ENCODE peak calls at places on chromosome 19, in eight cellular contexts. One of them, this sample, is unnamed. For H3K9me2, the result is how much of the 10 kb centered on the place peaks cover.

GRCh38 chr19:14830702-14831101 is 4.3 kb downstream of the OR7A5 start:
- DNase-seq in HCT116: no peak
- DNase-seq in PC-3: no peak
- DNase-seq in SK-N-SH: no peak
- DNase-seq in GM23338: no peak
- DNase-seq in GM23248: no peak
- DNase-seq in hepatocyte: no peak
- DNase-seq in OCI-LY7: no peak
- DNase-seq in this sample: no peak

GRCh38 chr19:43781630-43782310 is 997 bp upstream of the KCNN4 start:
- DNase-seq in PC-3: peak
- DNase-seq in GM23248: no peak
- DNase-seq in HCT116: no peak
- DNase-seq in hepatocyte: no peak
- DNase-seq in OCI-LY7: peak
- DNase-seq in GM23338: no peak
- DNase-seq in SK-N-SH: no peak
- DNase-seq in this sample: no peak

GRCh38 chr19:53518716-53519115 is 19.2 kb upstream of the ZNF331 start:
- DNase-seq in HCT116: no peak
- DNase-seq in OCI-LY7: no peak
- DNase-seq in GM23338: no peak
- DNase-seq in GM23248: no peak
- DNase-seq in PC-3: no peak
- DNase-seq in hepatocyte: no peak
- DNase-seq in SK-N-SH: no peak
- DNase-seq in this sample: no peak

GRCh38 chr19:35553385-35554000 is 8.1 kb downstream of the TMEM147 start:
- DNase-seq in GM23338: no peak
- DNase-seq in PC-3: no peak
- DNase-seq in hepatocyte: no peak
- DNase-seq in OCI-LY7: no peak
- DNase-seq in HCT116: no peak
- DNase-seq in GM23248: no peak
- DNase-seq in SK-N-SH: no peak
- DNase-seq in this sample: no peak

GRCh38 chr19:47124937-47125668 is 5.5 kb upstream of the SAE1 start:
- DNase-seq in GM23338: peak
- DNase-seq in hepatocyte: peak
- DNase-seq in SK-N-SH: peak
- DNase-seq in OCI-LY7: peak
- DNase-seq in PC-3: peak
- DNase-seq in GM23248: peak
- DNase-seq in HCT116: peak
- DNase-seq in this sample: peak

GRCh38 chr19:40231544-40232424 is 5.3 kb upstream of the CCNP start:
- DNase-seq in SK-N-SH: no peak
- DNase-seq in GM23248: no peak
- DNase-seq in HCT116: no peak
- DNase-seq in hepatocyte: peak
- DNase-seq in OCI-LY7: no peak
- DNase-seq in PC-3: no peak
- DNase-seq in GM23338: peak
- DNase-seq in this sample: no peak

GRCh38 chr19:43784251-43784980 is 3.6 kb upstream of the KCNN4 start:
- DNase-seq in PC-3: peak
- DNase-seq in GM23338: no peak
- DNase-seq in GM23248: peak
- DNase-seq in SK-N-SH: no peak
- DNase-seq in HCT116: peak
- DNase-seq in hepatocyte: peak
- DNase-seq in OCI-LY7: peak
- DNase-seq in this sample: peak

GRCh38 chr19:40348125-40348913 is at the start of the genes C19orf47 and PLD3:
- DNase-seq in GM23338: peak
- DNase-seq in GM23248: peak
- DNase-seq in SK-N-SH: peak
- DNase-seq in HCT116: peak
- DNase-seq in OCI-LY7: peak
- DNase-seq in PC-3: peak
- DNase-seq in hepatocyte: peak
- DNase-seq in this sample: peak

GRCh38 chr19:12794196-12794921 is 3.1 kb downstream of the JUNB start:
- DNase-seq in HCT116: no peak
- DNase-seq in GM23248: peak
- DNase-seq in hepatocyte: no peak
- DNase-seq in SK-N-SH: no peak
- DNase-seq in PC-3: peak
- DNase-seq in GM23338: no peak
- DNase-seq in OCI-LY7: no peak
- DNase-seq in this sample: no peak

GRCh38 chr19:8306235-8307054 is 1.7 kb downstream of the CD320 start:
- DNase-seq in hepatocyte: no peak
- DNase-seq in OCI-LY7: no peak
- DNase-seq in HCT116: no peak
- DNase-seq in PC-3: no peak
- DNase-seq in SK-N-SH: no peak
- DNase-seq in GM23338: no peak
- DNase-seq in GM23248: no peak
- DNase-seq in this sample: peak
- H3K27ac ChIP-seq in hepatocyte: no peak
- H3K27ac ChIP-seq in OCI-LY7: no peak
- H3K27ac ChIP-seq in HCT116: peak
- H3K27ac ChIP-seq in PC-3: no peak
- H3K27ac ChIP-seq in SK-N-SH: no peak
- H3K27ac ChIP-seq in GM23338: no peak
- H3K27ac ChIP-seq in GM23248: no peak
- H3K27ac ChIP-seq in this sample: no peak

GRCh38 chr19:57563547-57563946 is 3.9 kb upstream of the ZNF550 start:
- DNase-seq in PC-3: no peak
- DNase-seq in GM23248: no peak
- DNase-seq in hepatocyte: no peak
- DNase-seq in GM23338: no peak
- DNase-seq in HCT116: no peak
- DNase-seq in OCI-LY7: no peak
- DNase-seq in SK-N-SH: no peak
- DNase-seq in this sample: no peak
- H3K9me2 ChIP-seq in PC-3: under half
- H3K9me2 ChIP-seq in GM23248: under half
- H3K9me2 ChIP-seq in hepatocyte: under half
- H3K9me2 ChIP-seq in GM23338: under half
- H3K9me2 ChIP-seq in HCT116: under half
- H3K9me2 ChIP-seq in OCI-LY7: under half
- H3K9me2 ChIP-seq in SK-N-SH: under half
- H3K9me2 ChIP-seq in this sample: under half

GRCh38 chr19:19192910-19193423 is 909 bp downstream of the RFXANK start:
- DNase-seq in OCI-LY7: peak
- DNase-seq in hepatocyte: no peak
- DNase-seq in GM23248: peak
- DNase-seq in HCT116: no peak
- DNase-seq in SK-N-SH: no peak
- DNase-seq in GM23338: no peak
- DNase-seq in PC-3: no peak
- DNase-seq in this sample: no peak
- H2AFZ ChIP-seq in OCI-LY7: peak
- H2AFZ ChIP-seq in hepatocyte: peak
- H2AFZ ChIP-seq in GM23248: peak
- H2AFZ ChIP-seq in HCT116: peak
- H2AFZ ChIP-seq in SK-N-SH: peak
- H2AFZ ChIP-seq in GM23338: peak
- H2AFZ ChIP-seq in PC-3: peak
- H2AFZ ChIP-seq in this sample: peak

GRCh38 chr19:41552558-41552957 is 23.4 kb upstream of the CEACAM21 start:
- DNase-seq in HCT116: no peak
- DNase-seq in PC-3: no peak
- DNase-seq in GM23338: no peak
- DNase-seq in GM23248: no peak
- DNase-seq in hepatocyte: no peak
- DNase-seq in OCI-LY7: peak
- DNase-seq in SK-N-SH: no peak
- DNase-seq in this sample: no peak

GRCh38 chr19:41553804-41554203 is 22.2 kb upstream of the CEACAM21 start:
- DNase-seq in GM23248: no peak
- DNase-seq in PC-3: no peak
- DNase-seq in SK-N-SH: no peak
- DNase-seq in GM23338: no peak
- DNase-seq in HCT116: no peak
- DNase-seq in hepatocyte: no peak
- DNase-seq in OCI-LY7: peak
- DNase-seq in this sample: no peak

GRCh38 chr19:41551711-41552110 is 24.3 kb upstream of the CEACAM21 start:
- DNase-seq in GM23248: no peak
- DNase-seq in GM23338: no peak
- DNase-seq in PC-3: no peak
- DNase-seq in hepatocyte: no peak
- DNase-seq in HCT116: no peak
- DNase-seq in OCI-LY7: peak
- DNase-seq in SK-N-SH: no peak
- DNase-seq in this sample: no peak

GRCh38 chr19:41554902-41555301 is 21.1 kb upstream of the CEACAM21 start:
- DNase-seq in OCI-LY7: no peak
- DNase-seq in PC-3: no peak
- DNase-seq in hepatocyte: no peak
- DNase-seq in GM23338: no peak
- DNase-seq in GM23248: no peak
- DNase-seq in HCT116: no peak
- DNase-seq in SK-N-SH: no peak
- DNase-seq in this sample: no peak

GRCh38 chr19:41555752-41556151 is 20.2 kb upstream of the CEACAM21 start:
- DNase-seq in hepatocyte: no peak
- DNase-seq in HCT116: no peak
- DNase-seq in GM23338: no peak
- DNase-seq in PC-3: no peak
- DNase-seq in GM23248: no peak
- DNase-seq in OCI-LY7: no peak
- DNase-seq in SK-N-SH: no peak
- DNase-seq in this sample: no peak
- H3K27ac ChIP-seq in hepatocyte: no peak
- H3K27ac ChIP-seq in HCT116: no peak
- H3K27ac ChIP-seq in GM23338: no peak
- H3K27ac ChIP-seq in PC-3: no peak
- H3K27ac ChIP-seq in GM23248: no peak
- H3K27ac ChIP-seq in OCI-LY7: peak
- H3K27ac ChIP-seq in SK-N-SH: no peak
- H3K27ac ChIP-seq in this sample: no peak

DNA sequence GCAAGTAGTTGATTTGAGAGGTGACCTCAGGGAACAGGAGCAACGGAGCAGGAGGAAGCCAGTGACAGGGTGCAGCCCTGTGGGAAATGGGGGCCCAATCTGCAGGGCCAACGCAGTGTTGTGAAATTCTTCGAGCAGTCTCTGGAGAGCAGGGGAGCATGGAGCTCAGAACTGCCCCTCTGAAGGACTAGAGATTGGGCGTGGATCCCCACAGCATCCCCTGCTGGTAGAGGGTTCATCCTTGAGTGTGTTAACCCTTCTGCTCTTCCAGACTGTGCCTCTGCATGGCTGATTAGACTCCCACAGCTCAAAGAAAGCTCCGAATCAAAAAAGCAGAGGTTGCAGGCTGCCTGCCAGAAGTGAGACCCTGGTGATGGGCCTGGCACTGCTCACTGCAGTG is 77.9 kb upstream of the UQCRFS1 start:
- DNase-seq in GM23338: peak
- DNase-seq in OCI-LY7: no peak
- DNase-seq in hepatocyte: no peak
- DNase-seq in HCT116: no peak
- DNase-seq in GM23248: no peak
- DNase-seq in PC-3: no peak
- DNase-seq in SK-N-SH: no peak
- DNase-seq in this sample: no peak
- H3K9me2 ChIP-seq in GM23338: under half
- H3K9me2 ChIP-seq in OCI-LY7: under half
- H3K9me2 ChIP-seq in hepatocyte: under half
- H3K9me2 ChIP-seq in HCT116: under half
- H3K9me2 ChIP-seq in GM23248: under half
- H3K9me2 ChIP-seq in PC-3: under half
- H3K9me2 ChIP-seq in SK-N-SH: under half
- H3K9me2 ChIP-seq in this sample: under half

GRCh38 chr19:18174983-18175382 is 1.4 kb downstream of the IFI30 start:
- DNase-seq in OCI-LY7: no peak
- DNase-seq in GM23338: no peak
- DNase-seq in GM23248: no peak
- DNase-seq in SK-N-SH: no peak
- DNase-seq in hepatocyte: no peak
- DNase-seq in PC-3: no peak
- DNase-seq in HCT116: no peak
- DNase-seq in this sample: no peak
- H2AFZ ChIP-seq in OCI-LY7: no peak
- H2AFZ ChIP-seq in GM23338: no peak
- H2AFZ ChIP-seq in GM23248: no peak
- H2AFZ ChIP-seq in SK-N-SH: no peak
- H2AFZ ChIP-seq in hepatocyte: no peak
- H2AFZ ChIP-seq in PC-3: no peak
- H2AFZ ChIP-seq in HCT116: no peak
- H2AFZ ChIP-seq in this sample: peak

GRCh38 chr19:49699364-49699763 is 8.4 kb downstream of the CPT1C start:
- DNase-seq in HCT116: no peak
- DNase-seq in OCI-LY7: no peak
- DNase-seq in GM23338: no peak
- DNase-seq in hepatocyte: no peak
- DNase-seq in SK-N-SH: no peak
- DNase-seq in GM23248: no peak
- DNase-seq in PC-3: no peak
- DNase-seq in this sample: no peak

GRCh38 chr19:49700563-49700962 is 9.6 kb downstream of the CPT1C start:
- DNase-seq in OCI-LY7: no peak
- DNase-seq in GM23248: no peak
- DNase-seq in SK-N-SH: no peak
- DNase-seq in PC-3: no peak
- DNase-seq in HCT116: no peak
- DNase-seq in GM23338: no peak
- DNase-seq in hepatocyte: no peak
- DNase-seq in this sample: no peak

GRCh38 chr19:49696865-49697264 is 5.9 kb downstream of the CPT1C start:
- DNase-seq in HCT116: no peak
- DNase-seq in hepatocyte: no peak
- DNase-seq in GM23248: no peak
- DNase-seq in PC-3: no peak
- DNase-seq in OCI-LY7: no peak
- DNase-seq in SK-N-SH: no peak
- DNase-seq in GM23338: no peak
- DNase-seq in this sample: no peak

GRCh38 chr19:49692102-49692599 is 1.2 kb downstream of the CPT1C start:
- DNase-seq in hepatocyte: no peak
- DNase-seq in GM23248: no peak
- DNase-seq in GM23338: no peak
- DNase-seq in HCT116: no peak
- DNase-seq in PC-3: no peak
- DNase-seq in OCI-LY7: no peak
- DNase-seq in SK-N-SH: peak
- DNase-seq in this sample: no peak

DNA sequence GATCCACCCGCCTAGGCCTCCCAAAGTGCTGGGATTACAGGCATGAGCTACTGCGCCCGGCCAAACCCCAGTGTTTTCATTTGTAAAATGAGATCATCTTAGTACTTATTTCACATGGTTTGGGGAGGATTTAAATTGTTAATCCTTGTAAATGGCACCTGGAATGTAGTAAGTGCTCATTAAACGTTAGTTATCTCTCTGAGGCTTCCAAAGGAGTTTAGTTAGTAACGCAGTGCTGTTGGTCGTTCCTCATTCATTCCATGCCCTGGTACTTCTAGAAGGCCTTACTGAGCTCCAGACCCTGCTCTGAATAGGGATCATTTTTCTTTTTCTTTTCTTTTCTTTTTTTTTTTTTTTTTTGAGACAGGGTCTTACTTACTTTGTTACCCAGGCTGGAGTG is 5.2 kb downstream of the CPT1C start:
- DNase-seq in OCI-LY7: no peak
- DNase-seq in GM23248: no peak
- DNase-seq in SK-N-SH: no peak
- DNase-seq in hepatocyte: no peak
- DNase-seq in HCT116: no peak
- DNase-seq in PC-3: no peak
- DNase-seq in GM23338: no peak
- DNase-seq in this sample: no peak
- H3K27ac ChIP-seq in OCI-LY7: no peak
- H3K27ac ChIP-seq in GM23248: no peak
- H3K27ac ChIP-seq in SK-N-SH: no peak
- H3K27ac ChIP-seq in hepatocyte: no peak
- H3K27ac ChIP-seq in HCT116: no peak
- H3K27ac ChIP-seq in PC-3: no peak
- H3K27ac ChIP-seq in GM23338: no peak
- H3K27ac ChIP-seq in this sample: no peak